ENCODE peak calls at places on chromosomes 6 and 20, in seven cellular contexts. I, Z, N, S, L, G and K are unnamed samples.
A peak's percentile ranks its signal among the peaks of the same experiment; 100 is the strongest.

GRCh38 chr20:30484749-30485070 is 772.8 kb upstream of the DEFB115 start:
- DNase-seq in I (no peak), Z (no peak), N (peak; percentile 68), S (no peak), L (no peak), G (no peak), K (no peak)

GRCh38 chr6:35062676-35063574 is 78.2 kb downstream of the TCP11 start:
- DNase-seq in I (no peak), Z (no peak), N (no peak), S (no peak), L (no peak), G (no peak), K (no peak)

GRCh38 chr6:106514281-106514885 is 114.9 kb downstream of the RTN4IP1 start:
- DNase-seq in I (no peak), Z (no peak), N (no peak), S (no peak), L (no peak), G (no peak), K (no peak)

GRCh38 chr20:3796477-3797225 is 541 bp downstream of the CDC25B start:
- DNase-seq in I (no peak), Z (no peak), N (no peak), S (no peak), L (no peak), G (no peak), K (no peak)

GRCh38 chr20:2508631-2509467 is at the start of gene ZNF343:
- DNase-seq in I (peak; percentile 67), Z (no peak), N (peak; percentile 92), S (no peak), L (peak; percentile 76), G (peak; percentile 79), K (peak; percentile 57)

GRCh38 chr6:137549106-137549505 is 54.9 kb upstream of the OLIG3 start:
- DNase-seq in I (no peak), Z (no peak), N (no peak), S (no peak), L (no peak), G (no peak), K (no peak)

GRCh38 chr6:31575335-31575901 is at the start of gene TNF:
- DNase-seq in I (no peak), Z (no peak), N (no peak), S (no peak), L (no peak), G (no peak), K (peak; percentile 79)

GRCh38 chr6:31480574-31480973 is 17.4 kb upstream of the MICB start:
- DNase-seq in I (no peak), Z (no peak), N (no peak), S (no peak), L (no peak), G (no peak), K (no peak)

GRCh38 chr6:35561113-35561512 is 48.4 kb upstream of the TULP1 start:
- DNase-seq in I (no peak), Z (no peak), N (no peak), S (no peak), L (no peak), G (no peak), K (no peak)